ENCODE peak calls at places on chromosomes 4 and X, in six cellular contexts. E, K, Z, J, N and L are unnamed samples.

GRCh38 chrX:78331708-78332107 is 4.3 kb upstream of the CYSLTR1 start:
- DNase-seq in J (no peak), E (no peak), N (no peak), Z (no peak), K (no peak), L (no peak)

GRCh38 chr4:8015512-8015911 is 75.9 kb upstream of the AFAP1 start:
- DNase-seq in E (peak), Z (no peak), J (no peak), N (no peak), K (peak), L (peak)

GRCh38 chr4:118237531-118237930 is 115.3 kb downstream of the PRSS12 start:
- DNase-seq in K (no peak), Z (no peak), N (no peak), J (no peak), E (no peak), L (no peak)

GRCh38 chr4:20354120-20354519 is 102.4 kb downstream of the SLIT2 start:
- DNase-seq in K (peak), N (no peak), Z (no peak), E (peak), J (no peak), L (no peak)

GRCh38 chrX:109537324-109537665 is 651 bp downstream of the NXT2 start:
- DNase-seq in K (no peak), N (no peak), J (peak), Z (peak), E (peak), L (no peak)

GRCh38 chr4:41538887-41539498 is 1.0 kb downstream of the LIMCH1 start:
- DNase-seq in J (no peak), N (no peak), E (no peak), Z (no peak), K (no peak), L (no peak)

GRCh38 chr4:30269850-30270249 is 450.3 kb upstream of the PCDH7 start:
- DNase-seq in J (peak), E (peak), Z (no peak), K (no peak), N (no peak), L (no peak)

GRCh38 chr4:21507439-21507838 is 441.1 kb downstream of the KCNIP4 start:
- DNase-seq in J (peak), E (peak), Z (no peak), K (no peak), N (no peak), L (peak)